ENCODE peak calls at places on chromosomes 3 and 15, in seven cellular contexts. D, N, T, Q, S, L and Z are unnamed samples.
A peak's percentile ranks its signal among the peaks of the same experiment; 100 is the strongest.

GRCh38 chr15:92772626-92773244 is 117.2 kb upstream of the FAM174B start:
- DNase-seq in T (no peak), N (no peak), D (no peak), S (no peak), L (no peak), Q (no peak), Z (no peak)

GRCh38 chr3:150410311-150411105 is 2.4 kb downstream of the TSC22D2 start:
- DNase-seq in D (peak; percentile 71), L (peak; percentile 43), S (peak; percentile 47), Q (peak; percentile 40), T (no peak), N (peak; percentile 77), Z (no peak)

GRCh38 chr15:59174846-59175831 is 31.5 kb upstream of the LDHAL6B start:
- DNase-seq in T (no peak), Q (peak; percentile 88), N (peak; percentile 56), D (peak; percentile 67), L (peak; percentile 76), S (peak; percentile 33), Z (peak; percentile 37)

GRCh38 chr3:45546636-45547201 is 47.8 kb upstream of the LIMD1 start:
- DNase-seq in N (no peak), S (no peak), T (no peak), D (no peak), L (peak; percentile 75), Q (no peak), Z (no peak)

GRCh38 chr15:84869510-84869909 is 15.0 kb upstream of the SLC28A1 start:
- DNase-seq in Q (no peak), S (no peak), N (no peak), L (no peak), T (no peak), D (no peak), Z (no peak)

GRCh38 chr15:82966671-82967071 is 14.2 kb upstream of the HOMER2 start:
- DNase-seq in S (no peak), D (no peak), L (no peak), T (no peak), N (no peak), Q (no peak), Z (peak; percentile 65)

GRCh38 chr15:88274534-88275460 is 18.3 kb upstream of the NTRK3 start:
- DNase-seq in N (peak; percentile 73), D (peak; percentile 74), S (peak; percentile 46), T (no peak), Q (peak; percentile 75), L (peak; percentile 81), Z (peak; percentile 5)

GRCh38 chr3:114624047-114624445 is 330.2 kb downstream of the TIGIT start:
- DNase-seq in D (no peak), S (peak; percentile 65), Q (peak; percentile 69), L (no peak), T (no peak), N (peak; percentile 74), Z (no peak)

GRCh38 chr3:100226712-100227429 is 33.9 kb upstream of the TBC1D23 start:
- DNase-seq in D (no peak), N (no peak), L (no peak), S (no peak), T (no peak), Q (peak; percentile 33), Z (no peak)

GRCh38 chr3:60125686-60126085 is 1075.9 kb upstream of the CFAP20DC start:
- DNase-seq in T (no peak), N (no peak), S (no peak), Q (no peak), D (no peak), L (no peak), Z (no peak)

GRCh38 chr3:152258448-152259302 is 10.1 kb upstream of the MBNL1 start:
- DNase-seq in S (no peak), D (peak; percentile 70), L (no peak), N (peak; percentile 71), Q (peak; percentile 98), T (peak; percentile 94), Z (no peak)

GRCh38 chr3:182755308-182756106 is 37.8 kb upstream of the ATP11B start:
- DNase-seq in Q (peak; percentile 37), L (no peak), N (no peak), S (no peak), D (no peak), T (no peak), Z (no peak)

GRCh38 chr3:158097571-158098553 is 8.4 kb downstream of the SHOX2 start:
- DNase-seq in T (no peak), S (peak; percentile 25), Q (no peak), N (peak; percentile 65), D (peak; percentile 87), L (peak; percentile 96), Z (peak; percentile 67)

GRCh38 chr3:35929158-35929557 is 289.8 kb downstream of the ARPP21 start:
- DNase-seq in L (no peak), S (no peak), N (no peak), Q (peak; percentile 76), D (no peak), T (no peak), Z (no peak)

GRCh38 chr3:43871627-43872245 is 181.0 kb downstream of the ABHD5 start:
- DNase-seq in S (no peak), L (no peak), N (no peak), Q (no peak), D (no peak), T (no peak), Z (no peak)

GRCh38 chr3:25503758-25504157 is 75.7 kb downstream of the RARB start:
- DNase-seq in L (no peak), D (no peak), S (no peak), T (no peak), Q (no peak), N (no peak), Z (no peak)

GRCh38 chr3:150597646-150598045 is 5.5 kb upstream of the SELENOT start:
- DNase-seq in N (no peak), L (no peak), D (no peak), S (no peak), Q (no peak), T (no peak), Z (no peak)

GRCh38 chr3:99696497-99696896 is 58.1 kb downstream of the COL8A1 start:
- DNase-seq in S (no peak), N (no peak), D (no peak), T (no peak), Q (no peak), L (no peak), Z (no peak)

GRCh38 chr3:188049890-188050530 is 103.9 kb upstream of the LPP start:
- DNase-seq in N (no peak), D (no peak), Q (no peak), S (no peak), L (no peak), T (no peak), Z (no peak)

GRCh38 chr3:11588338-11588737 is 55.4 kb downstream of the VGLL4 start:
- DNase-seq in N (no peak), L (no peak), Q (no peak), D (no peak), S (no peak), T (no peak), Z (no peak)

GRCh38 chr3:48826451-48826850 is 21.2 kb downstream of the PRKAR2A start:
- DNase-seq in D (no peak), S (no peak), L (no peak), T (no peak), N (no peak), Q (peak; percentile 97), Z (no peak)

GRCh38 chr3:59406943-59407342 is 357.1 kb upstream of the CFAP20DC start:
- DNase-seq in L (no peak), D (no peak), T (no peak), Q (no peak), S (no peak), N (no peak), Z (peak; percentile 64)

GRCh38 chr15:23866832-23867231 is 179.7 kb upstream of the NDN start:
- DNase-seq in Q (no peak), S (no peak), T (no peak), L (peak; percentile 36), N (no peak), D (no peak), Z (no peak)

GRCh38 chr15:53074221-53074620 is 284.1 kb upstream of the ONECUT1 start:
- DNase-seq in T (no peak), S (no peak), L (no peak), N (no peak), D (no peak), Q (no peak), Z (no peak)

GRCh38 chr15:57792729-57793449 is 86.4 kb downstream of the POLR2M start:
- DNase-seq in Q (no peak), S (no peak), T (no peak), L (peak; percentile 27), D (no peak), N (no peak), Z (no peak)

GRCh38 chr3:158731525-158731924 is 732 bp downstream of the RARRES1 start:
- DNase-seq in T (no peak), N (no peak), L (peak; percentile 20), S (no peak), D (no peak), Q (no peak), Z (no peak)

GRCh38 chr3:79369306-79369705 is 398.5 kb downstream of the ROBO1 start:
- DNase-seq in T (no peak), S (no peak), D (no peak), Q (peak; percentile 27), L (no peak), N (no peak), Z (no peak)

GRCh38 chr3:174355505-174355904 is 503.6 kb upstream of the NAALADL2 start:
- DNase-seq in N (no peak), D (no peak), Q (peak; percentile 31), S (no peak), L (peak; percentile 66), T (no peak), Z (no peak)
- TF ChIP-seq CTCF in N (peak; percentile 21), D (peak; percentile 17), Q (no peak), S (no peak), L (peak; percentile 70), T (no peak), Z (peak; percentile 24)

DNA sequence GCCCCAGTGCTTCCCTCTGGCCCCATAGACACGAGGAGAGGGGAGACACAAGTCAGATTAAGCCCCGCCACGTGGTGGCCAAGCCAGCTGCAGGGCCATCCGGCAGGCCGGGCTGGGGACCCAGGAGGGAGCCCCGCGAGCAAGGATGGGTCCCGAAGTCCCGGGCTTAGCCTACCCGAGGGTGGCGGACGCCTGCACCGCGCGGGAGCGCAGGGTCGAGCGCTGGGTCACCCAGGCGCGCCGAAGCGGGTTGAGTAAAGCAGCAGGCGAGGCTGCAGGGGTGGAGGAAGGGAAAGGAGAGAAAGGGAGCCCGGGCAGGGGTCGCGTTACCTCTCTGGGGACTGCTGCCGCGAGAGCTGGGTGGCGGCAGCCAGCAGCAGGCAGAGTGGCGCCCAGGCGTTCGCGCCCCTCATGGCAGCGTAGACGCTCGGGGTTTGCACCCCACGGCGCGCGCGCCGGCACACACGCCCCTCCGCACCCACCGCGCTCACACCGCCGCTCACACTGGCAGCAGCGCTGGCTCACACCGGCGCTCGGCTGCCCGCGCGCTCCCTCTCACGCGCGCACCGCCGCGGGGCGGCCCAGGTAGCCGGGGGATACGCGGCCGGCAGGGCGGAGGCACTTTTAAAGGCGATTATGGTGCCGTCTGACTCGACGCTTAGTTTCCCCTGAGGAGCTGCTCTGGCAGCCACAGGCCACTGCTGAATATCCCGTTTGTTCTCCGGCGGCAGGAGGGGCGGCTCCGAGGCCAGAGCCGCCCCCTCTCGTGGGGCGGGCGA is at the start of gene PCOLCE2:
- DNase-seq in D (peak; percentile 69), L (peak; percentile 77), Q (peak; percentile 28), T (no peak), S (peak; percentile 37), N (peak; percentile 60), Z (no peak)
- H3K4me3 ChIP-seq in D (peak within 1 kb of the TSS; percentile 52), L (peak within 1 kb of the TSS; percentile 62), Q (peak within 1 kb of the TSS; percentile 74), T (peak within 1 kb of the TSS; percentile 33), S (peak within 1 kb of the TSS; percentile 48), N (peak within 1 kb of the TSS; percentile 67), Z (peak within 1 kb of the TSS; percentile 42)

GRCh38 chr3:14416453-14416852 is 14.0 kb downstream of the SLC6A6 start:
- DNase-seq in D (no peak), S (no peak), Q (no peak), L (no peak), T (no peak), N (no peak), Z (no peak)
- TF ChIP-seq CTCF in D (no peak), S (no peak), Q (no peak), L (no peak), T (no peak), N (no peak), Z (no peak)

GRCh38 chr3:71784201-71784913 is 591 bp downstream of the PROK2 start:
- DNase-seq in S (no peak), Q (no peak), L (peak; percentile 74), N (no peak), T (no peak), D (no peak), Z (no peak)
- H3K4me3 ChIP-seq in S (peak overlapping the region; percentile 14), Q (no peak overlapping the region), L (peak overlapping the region; percentile 63), N (peak overlapping the region; percentile 52), T (no peak overlapping the region), D (peak overlapping the region; percentile 27), Z (no peak overlapping the region)